ENCODE peak calls at places on chromosomes 5 and 9, in five cellular contexts. W, R, D, B and Z are unnamed samples.

GRCh38 chr9:35604578-35605335 is at the start of gene TESK1:
- DNase-seq in R (peak; percentile 25), B (peak; percentile 67), W (no peak), D (no peak), Z (peak; percentile 76)

GRCh38 chr9:124595743-124596142 is 88.5 kb upstream of the NR5A1 start:
- DNase-seq in W (no peak), R (no peak), D (no peak), B (no peak), Z (no peak)

GRCh38 chr9:21473236-21473635 is 8.9 kb downstream of the IFNE start:
- DNase-seq in R (peak; percentile 14), D (no peak), B (no peak), W (no peak), Z (no peak)

GRCh38 chr9:137198748-137199276 is 1.7 kb downstream of the TPRN start:
- DNase-seq in R (no peak), W (no peak), D (no peak), B (no peak), Z (no peak)

GRCh38 chr5:137185193-137185592 is 313.9 kb downstream of the SPOCK1 start:
- DNase-seq in W (no peak), B (no peak), R (no peak), D (no peak), Z (no peak)

GRCh38 chr9:98808411-98808815 is 943 bp downstream of the GALNT12 start:
- DNase-seq in R (no peak), W (no peak), B (peak; percentile 56), D (no peak), Z (no peak)

GRCh38 chr5:74392698-74393431 is 247.7 kb downstream of the ENC1 start:
- DNase-seq in B (no peak), D (no peak), R (peak; percentile 8), W (no peak), Z (no peak)

GRCh38 chr5:177209610-177210009 is 76.0 kb downstream of the NSD1 start:
- DNase-seq in B (no peak), W (no peak), R (no peak), D (no peak), Z (no peak)

GRCh38 chr5:8209500-8209899 is 340.6 kb downstream of the MTRR start:
- DNase-seq in W (no peak), B (no peak), R (no peak), D (no peak), Z (no peak)

GRCh38 chr9:35001285-35001677 is 11.7 kb downstream of the DNAJB5 start:
- DNase-seq in R (no peak), W (no peak), D (no peak), B (no peak), Z (no peak)

GRCh38 chr9:120689860-120690259 is 24.4 kb downstream of the MEGF9 start:
- DNase-seq in D (no peak), R (no peak), W (no peak), B (no peak), Z (no peak)

GRCh38 chr5:138989720-138990119 is 114.6 kb upstream of the LRRTM2 start:
- DNase-seq in D (no peak), W (no peak), B (no peak), R (peak; percentile 43), Z (no peak)

GRCh38 chr5:97182571-97183099 is 412 bp downstream of the RIOK2 start:
- DNase-seq in W (no peak), R (no peak), D (no peak), B (no peak), Z (no peak)

GRCh38 chr5:10555134-10555733 is 8.6 kb upstream of the ANKRD33B start:
- DNase-seq in W (peak; percentile 41), R (peak; percentile 90), D (no peak), B (no peak), Z (no peak)

GRCh38 chr5:67648201-67648671 is 451.6 kb upstream of the CD180 start:
- DNase-seq in R (peak; percentile 55), W (no peak), B (peak; percentile 80), D (peak; percentile 67), Z (peak; percentile 86)

GRCh38 chr5:31385774-31386537 is 145.9 kb downstream of the DROSHA start:
- DNase-seq in W (no peak), D (no peak), B (no peak), R (no peak), Z (no peak)

GRCh38 chr9:98778711-98779530 is 17.4 kb downstream of the ANKS6 start:
- DNase-seq in D (no peak), W (no peak), B (peak; percentile 26), R (no peak), Z (no peak)

GRCh38 chr9:104740596-104740995 is 6.9 kb upstream of the NIPSNAP3A start:
- DNase-seq in R (peak; percentile 59), D (no peak), W (no peak), B (no peak), Z (no peak)

GRCh38 chr5:97192580-97193421 is 9.8 kb upstream of the RIOK2 start:
- DNase-seq in B (no peak), W (no peak), R (no peak), D (no peak), Z (no peak)

GRCh38 chr5:112737088-112737471 is 605 bp upstream of the APC start:
- DNase-seq in B (no peak), D (no peak), R (no peak), W (no peak), Z (no peak)

GRCh38 chr9:82949203-82949602 is 113.7 kb downstream of the RASEF start:
- DNase-seq in D (no peak), R (no peak), W (no peak), B (no peak), Z (no peak)

GRCh38 chr9:128459011-128459410 is 3.2 kb downstream of the ODF2 start:
- DNase-seq in D (no peak), R (no peak), W (no peak), B (no peak), Z (no peak)

GRCh38 chr5:133828727-133829126 is 139.7 kb downstream of the C5orf15 start:
- DNase-seq in R (no peak), W (no peak), D (no peak), B (no peak), Z (no peak)

GRCh38 chr9:3963266-3964019 is 336.4 kb downstream of the GLIS3 start:
- DNase-seq in R (peak; percentile 80), D (no peak), B (peak; percentile 59), W (no peak), Z (no peak)

GRCh38 chr5:36657563-36657995 is 51.2 kb downstream of the SLC1A3 start:
- DNase-seq in D (peak; percentile 26), W (peak; percentile 85), R (peak; percentile 99), B (peak; percentile 75), Z (peak; percentile 84)

GRCh38 chr5:3122985-3123762 is 371.7 kb upstream of the IRX2 start:
- DNase-seq in R (no peak), W (no peak), B (no peak), D (no peak), Z (no peak)

GRCh38 chr9:118003240-118003639 is 299.0 kb downstream of the TLR4 start:
- DNase-seq in W (no peak), D (no peak), R (no peak), B (no peak), Z (no peak)

GRCh38 chr9:124110307-124110915 is 98.8 kb downstream of the LHX2 start:
- DNase-seq in D (peak; percentile 28), R (peak; percentile 37), B (peak; percentile 68), W (no peak), Z (no peak)

GRCh38 chr5:107502711-107503110 is 168.0 kb downstream of the EFNA5 start:
- DNase-seq in R (no peak), W (no peak), D (no peak), B (no peak), Z (no peak)

GRCh38 chr9:33273972-33274328 is 9.1 kb downstream of the CHMP5 start:
- DNase-seq in D (no peak), B (no peak), W (no peak), R (no peak), Z (no peak)

GRCh38 chr5:143352691-143353090 is 50.8 kb downstream of the NR3C1 start:
- DNase-seq in D (no peak), R (no peak), W (no peak), B (no peak), Z (no peak)

GRCh38 chr9:79984429-79985067 is 412.8 kb downstream of the TLE4 start:
- DNase-seq in B (peak; percentile 85), D (no peak), W (no peak), R (no peak), Z (peak; percentile 14)

GRCh38 chr5:117379521-117379920 is 804.9 kb upstream of the SEMA6A start:
- DNase-seq in R (no peak), D (no peak), W (no peak), B (no peak), Z (no peak)

GRCh38 chr5:143374496-143375217 is 28.8 kb downstream of the NR3C1 start:
- DNase-seq in B (no peak), D (no peak), R (no peak), W (no peak), Z (no peak)

GRCh38 chr9:134283111-134283515 is 43.1 kb upstream of the RXRA start:
- DNase-seq in R (no peak), W (no peak), B (peak; percentile 84), D (peak; percentile 40), Z (peak; percentile 79)

GRCh38 chr5:172491481-172491880 is 37.2 kb upstream of the SH3PXD2B start:
- DNase-seq in R (no peak), D (no peak), W (no peak), B (no peak), Z (no peak)